ENCODE peak calls at places on chromosomes 2 and 18, in four cellular contexts. Z, R, D and P are unnamed samples.

GRCh38 chr2:235776531-235776930 is 282.7 kb downstream of the AGAP1 start:
- DNase-seq in Z (no peak), R (no peak), D (no peak), P (no peak)

GRCh38 chr2:88950010-88950409 is 258.5 kb downstream of the RPIA start:
- DNase-seq in Z (no peak), R (peak), D (no peak), P (peak)

GRCh38 chr2:105802587-105802986 is 57.9 kb downstream of the NCK2 start:
- DNase-seq in Z (no peak), R (no peak), D (no peak), P (no peak)

GRCh38 chr2:156435725-156436476 is at the start of gene GPD2:
- DNase-seq in Z (peak), R (peak), D (peak), P (peak)

GRCh38 chr2:29518988-29519925 is 402.1 kb downstream of the ALK start:
- DNase-seq in Z (no peak), R (no peak), D (peak), P (no peak)

GRCh38 chr2:128600606-128601297 is 282.1 kb upstream of the HS6ST1 start:
- DNase-seq in Z (no peak), R (no peak), D (no peak), P (no peak)

GRCh38 chr2:187008111-187008510 is 159.1 kb upstream of the ZSWIM2 start:
- DNase-seq in Z (no peak), R (no peak), D (no peak), P (no peak)

GRCh38 chr18:42977982-42978595 is 137.4 kb downstream of the RIT2 start:
- DNase-seq in Z (no peak), R (peak), D (no peak), P (no peak)

GRCh38 chr2:132664096-132664495 is 5.9 kb downstream of the LYPD1 start:
- DNase-seq in Z (no peak), R (no peak), D (no peak), P (no peak)

GRCh38 chr2:226678422-226678821 is 121.2 kb downstream of the IRS1 start:
- DNase-seq in Z (no peak), R (peak), D (no peak), P (no peak)

GRCh38 chr2:201643216-201643651 is at the start of gene TMEM237:
- DNase-seq in Z (peak), R (peak), D (peak), P (peak)